ENCODE peak calls at places on chromosomes 6 and 20, in five cellular contexts. K is DND-41, A is upper lobe of left lung, U is dorsolateral prefrontal cortex, D is HCT116. Q is an unnamed sample.

GRCh38 chr6:116405663-116406329 is 35.0 kb downstream of the DSE start:
- DNase-seq in K (no peak), A (no peak), U (no peak), D (peak; percentile 18), Q (no peak)

GRCh38 chr20:380763-381580 is 412 bp downstream of the TRIB3 start:
- DNase-seq in K (peak; percentile 85), A (peak; percentile 70), U (peak; percentile 26), D (peak; percentile 76), Q (no peak)

GRCh38 chr20:61464634-61465033 is 212.6 kb downstream of the CDH4 start:
- DNase-seq in K (no peak), A (no peak), U (no peak), D (no peak), Q (no peak)

GRCh38 chr6:152110878-152111820 is 303.7 kb downstream of the ESR1 start:
- DNase-seq in K (peak; percentile 5), A (no peak), U (no peak), D (no peak), Q (no peak)

GRCh38 chr6:122077603-122078002 is 321.8 kb upstream of the HSF2 start:
- DNase-seq in K (no peak), A (no peak), U (no peak), D (no peak), Q (no peak)

GRCh38 chr6:159654483-159655098 is 38.5 kb downstream of the SOD2 start:
- DNase-seq in K (no peak), A (no peak), U (no peak), D (peak; percentile 41), Q (no peak)

GRCh38 chr20:31605902-31606677 is 1.0 kb downstream of the ID1 start:
- DNase-seq in K (no peak), A (peak; percentile 31), U (no peak), D (no peak), Q (no peak)

GRCh38 chr6:157571269-157571668 is 190.3 kb downstream of the ZDHHC14 start:
- DNase-seq in K (no peak), A (no peak), U (no peak), D (no peak), Q (no peak)

GRCh38 chr20:13348301-13349239 is 127.5 kb downstream of the ISM1 start:
- DNase-seq in K (no peak), A (no peak), U (no peak), D (no peak), Q (no peak)

GRCh38 chr6:34462010-34462409 is 3.9 kb upstream of the PACSIN1 start:
- DNase-seq in K (no peak), A (no peak), U (no peak), D (no peak), Q (no peak)

GRCh38 chr6:87139236-87139635 is 16.1 kb upstream of the ZNF292 start:
- DNase-seq in K (peak; percentile 21), A (no peak), U (no peak), D (peak; percentile 54), Q (no peak)

GRCh38 chr6:32867559-32868256 is 13.7 kb downstream of the PSMB9 start:
- DNase-seq in K (no peak), A (no peak), U (no peak), D (no peak), Q (no peak)

GRCh38 chr6:134230087-134230717 is 87.7 kb downstream of the SGK1 start:
- DNase-seq in K (no peak), A (peak; percentile 73), U (no peak), D (no peak), Q (no peak)

GRCh38 chr6:12160350-12160749 is 129.8 kb upstream of the EDN1 start:
- DNase-seq in K (no peak), A (no peak), U (no peak), D (no peak), Q (no peak)

GRCh38 chr20:50052550-50052949 is 60.4 kb downstream of the UBE2V1 start:
- DNase-seq in K (no peak), A (no peak), U (no peak), D (no peak), Q (no peak)

GRCh38 chr20:45279992-45280391 is 25.6 kb upstream of the SLPI start:
- DNase-seq in K (no peak), A (no peak), U (no peak), D (no peak), Q (no peak)

GRCh38 chr6:42154461-42155209 is 12.2 kb upstream of the C6orf132 start:
- DNase-seq in K (no peak), A (no peak), U (no peak), D (no peak), Q (no peak)

GRCh38 chr20:5848711-5849505 is 98.7 kb downstream of the SHLD1 start:
- DNase-seq in K (no peak), A (no peak), U (no peak), D (no peak), Q (no peak)

DNA sequence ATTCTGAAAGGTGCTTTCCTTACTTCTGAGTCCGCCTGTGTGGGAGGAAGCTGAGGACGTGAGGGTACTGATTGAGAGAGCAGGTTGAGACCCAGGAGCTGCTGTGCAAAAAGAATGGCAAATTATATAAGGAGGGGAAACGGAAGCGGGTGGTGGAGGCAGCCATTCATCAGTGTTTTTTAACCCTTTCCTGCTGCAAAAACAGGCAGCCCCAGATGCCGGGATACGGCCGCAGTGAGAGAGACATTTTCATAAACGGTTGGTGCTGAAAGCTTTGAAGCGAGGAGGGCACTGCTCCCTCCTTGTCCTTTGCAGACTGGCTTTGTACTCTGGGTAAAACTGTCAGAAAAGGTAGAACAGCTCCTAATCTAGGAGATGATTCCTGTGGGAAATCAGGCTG is 56.4 kb downstream of the TTI1 start:
- DNase-seq in K (no peak), A (no peak), U (no peak), D (no peak), Q (no peak)
- H3K27ac ChIP-seq in K (no peak overlapping the region), A (no peak overlapping the region), U (no peak overlapping the region), D (no peak overlapping the region), Q (no peak overlapping the region)

GRCh38 chr6:5084192-5084786 is 852 bp upstream of the PPP1R3G start:
- DNase-seq in K (no peak), A (no peak), U (no peak), D (no peak), Q (no peak)
- H3K27ac ChIP-seq in K (no peak overlapping the region), A (peak overlapping the region; percentile 45), U (peak overlapping the region; percentile 68), D (peak overlapping the region; percentile 21), Q (peak overlapping the region; percentile 44)

DNA sequence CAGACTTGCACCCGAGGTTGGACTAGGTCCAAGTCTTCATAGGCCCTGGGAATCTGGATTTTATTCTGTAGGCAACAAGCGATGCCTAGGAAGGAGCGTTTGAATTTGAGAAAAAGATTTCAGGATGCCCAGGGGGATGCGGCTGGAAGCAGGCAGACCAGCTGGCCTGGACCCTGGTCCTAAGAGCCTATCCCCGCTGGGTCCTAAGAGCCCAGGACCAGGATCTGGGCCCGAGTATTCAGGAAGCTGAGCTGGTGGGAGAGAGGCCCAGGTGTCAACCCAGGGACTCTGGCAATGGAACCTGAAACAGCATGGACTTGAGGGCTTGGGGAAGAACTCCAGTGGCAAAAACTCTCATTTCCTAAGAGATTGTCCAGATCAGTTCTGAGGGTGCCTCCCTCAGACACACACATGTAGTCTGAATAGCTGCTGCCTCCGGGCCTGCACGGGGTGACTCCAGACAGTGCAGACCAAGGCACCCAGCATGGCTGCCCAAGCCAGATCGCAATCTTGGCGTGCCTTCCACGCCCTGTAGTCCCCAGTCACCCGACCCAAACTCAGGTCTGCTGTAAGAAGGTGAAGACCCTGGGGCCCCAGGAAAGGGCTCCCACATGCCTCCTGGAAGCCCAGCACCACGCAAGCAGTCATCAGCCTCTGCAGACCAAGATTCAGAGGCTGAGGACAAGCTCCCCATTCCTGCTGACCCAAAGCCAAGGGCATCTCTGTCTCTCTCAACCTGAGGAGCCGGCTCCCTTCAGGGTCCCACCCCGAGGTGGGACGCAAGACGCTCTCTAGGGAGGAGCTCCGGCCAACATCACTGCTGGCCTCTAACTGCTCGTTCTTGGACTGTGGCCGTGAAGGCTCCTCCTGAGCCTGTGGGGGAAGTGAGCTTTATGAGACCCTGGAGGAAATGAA is 34.4 kb downstream of the RRBP1 start:
- DNase-seq in K (no peak), A (no peak), U (no peak), D (no peak), Q (no peak)
- H3K27ac ChIP-seq in K (no peak overlapping the region), A (peak overlapping the region; percentile 70), U (no peak overlapping the region), D (no peak overlapping the region), Q (no peak overlapping the region)

DNA sequence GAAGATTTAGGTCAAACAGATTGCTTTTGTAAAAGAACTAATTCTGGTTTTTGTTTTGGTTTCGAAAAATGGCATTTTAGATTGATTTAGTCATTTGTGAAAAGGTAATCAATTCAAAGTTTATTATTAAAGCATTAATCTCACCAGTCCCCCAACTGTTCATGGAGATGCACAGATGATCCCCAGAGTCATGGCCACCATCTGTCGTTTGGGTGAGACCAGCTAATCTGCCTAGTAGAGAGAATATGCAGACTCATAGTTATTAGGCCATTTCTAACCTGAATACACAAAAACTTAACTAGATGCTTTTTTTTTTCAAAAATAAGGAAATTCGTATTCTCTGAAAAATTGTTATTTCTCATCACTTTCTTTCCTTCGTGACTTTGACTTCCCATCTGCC is 58.1 kb downstream of the C6orf58 start:
- DNase-seq in K (no peak), A (no peak), U (no peak), D (no peak), Q (no peak)
- H3K27ac ChIP-seq in K (no peak overlapping the region), A (no peak overlapping the region), U (no peak overlapping the region), D (no peak overlapping the region), Q (no peak overlapping the region)

GRCh38 chr6:44226368-44227137 is 3.2 kb downstream of the SLC29A1 start:
- DNase-seq in K (no peak), A (no peak), U (no peak), D (no peak), Q (peak; percentile 52)
- H3K27ac ChIP-seq in K (no peak overlapping the region), A (peak overlapping the region; percentile 3), U (peak overlapping the region; percentile 83), D (no peak overlapping the region), Q (peak overlapping the region; percentile 60)

DNA sequence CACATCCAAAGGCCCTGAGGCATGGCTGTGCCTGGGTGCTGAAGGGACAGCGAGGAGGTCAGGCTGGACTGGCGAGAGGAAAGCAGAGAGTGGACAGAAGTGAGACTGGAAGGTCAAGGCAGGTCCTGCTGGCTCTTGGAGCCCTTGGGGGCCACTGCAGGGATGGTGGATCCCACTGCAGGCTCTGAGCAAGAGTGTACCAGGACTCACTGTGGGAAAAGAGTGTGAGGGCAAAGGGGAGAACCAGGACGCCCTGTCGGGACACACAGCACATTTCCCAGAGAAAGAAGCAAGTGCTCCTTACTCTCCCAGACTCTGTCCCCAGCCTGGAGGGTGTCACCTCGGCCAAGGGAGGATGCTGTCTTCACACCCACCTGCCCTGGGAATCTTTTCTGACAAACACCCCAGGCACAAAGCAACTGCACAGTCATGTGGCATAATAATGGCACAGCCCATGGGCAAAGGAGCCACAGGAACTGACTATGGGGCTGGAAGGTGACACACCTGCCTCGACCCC is 172.3 kb upstream of the CST7 start:
- DNase-seq in K (no peak), A (peak; percentile 9), U (no peak), D (no peak), Q (no peak)
- H3K27ac ChIP-seq in K (no peak overlapping the region), A (no peak overlapping the region), U (no peak overlapping the region), D (no peak overlapping the region), Q (no peak overlapping the region)